ENCODE peak calls at places on chromosomes 11 and 22, in six cellular contexts. E is gastrocnemius medialis; F is body of pancreas; I is naive thymus-derived CD4-positive, alpha-beta T cell; Q is aorta; N is sciatic nerve. L is an unnamed sample.
A peak's percentile ranks its signal among the peaks of the same experiment; 100 is the strongest.

GRCh38 chr22:20945578-20945934 is 21.5 kb upstream of the AIFM3 start:
- ATAC-seq in E (no peak), F (no peak), I (no peak), Q (no peak), N (no peak), L (no peak)

GRCh38 chr22:31083377-31083768 is 2.3 kb downstream of the SMTN start:
- ATAC-seq in E (no peak), F (peak; percentile 31), I (no peak), Q (no peak), N (no peak), L (no peak)

GRCh38 chr11:82557274-82557673 is 176.4 kb downstream of the FAM181B start:
- ATAC-seq in E (no peak), F (no peak), I (peak; percentile 68), Q (no peak), N (no peak), L (no peak)

GRCh38 chr11:70853103-70853830 is 399.1 kb downstream of the SHANK2 start:
- ATAC-seq in E (no peak), F (no peak), I (no peak), Q (no peak), N (no peak), L (no peak)

GRCh38 chr11:13963949-13964770 is 1.6 kb downstream of the SPON1 start:
- ATAC-seq in E (no peak), F (peak; percentile 23), I (no peak), Q (peak; percentile 71), N (peak; percentile 52), L (no peak)

GRCh38 chr11:9901931-9902330 is 238.1 kb downstream of the SWAP70 start:
- ATAC-seq in E (no peak), F (no peak), I (no peak), Q (no peak), N (no peak), L (no peak)

GRCh38 chr22:46875089-46875488 is 112.6 kb downstream of the TBC1D22A start:
- ATAC-seq in E (no peak), F (no peak), I (no peak), Q (no peak), N (no peak), L (no peak)

GRCh38 chr11:95451261-95451660 is 220.3 kb upstream of the SESN3 start:
- ATAC-seq in E (no peak), F (no peak), I (no peak), Q (peak; percentile 66), N (peak; percentile 83), L (no peak)

GRCh38 chr11:43953521-43953920 is 11.1 kb downstream of the C11orf96 start:
- ATAC-seq in E (no peak), F (no peak), I (no peak), Q (no peak), N (no peak), L (peak; percentile 39)

GRCh38 chr22:25212337-25212736 is 7.1 kb upstream of the CRYBB2 start:
- ATAC-seq in E (no peak), F (no peak), I (no peak), Q (no peak), N (no peak), L (no peak)

GRCh38 chr11:396511-396947 is 2.5 kb downstream of the PKP3 start:
- ATAC-seq in E (no peak), F (no peak), I (peak; percentile 54), Q (peak; percentile 45), N (peak; percentile 55), L (peak; percentile 35)

GRCh38 chr11:93614111-93614784 is 47.2 kb upstream of the CEP295 start:
- ATAC-seq in E (no peak), F (no peak), I (peak; percentile 55), Q (no peak), N (no peak), L (peak; percentile 66)

GRCh38 chr11:45333023-45333422 is 46.9 kb upstream of the SYT13 start:
- ATAC-seq in E (peak; percentile 26), F (no peak), I (no peak), Q (peak; percentile 51), N (no peak), L (no peak)

GRCh38 chr11:1691027-1691877 is 5.7 kb upstream of the KRTAP5-6 start:
- ATAC-seq in E (no peak), F (no peak), I (no peak), Q (no peak), N (no peak), L (no peak)

GRCh38 chr11:68199295-68199987 is 13.7 kb downstream of the KMT5B start:
- ATAC-seq in E (no peak), F (no peak), I (no peak), Q (no peak), N (no peak), L (no peak)

GRCh38 chr22:31544481-31545480 is 48.4 kb downstream of the SFI1 start:
- ATAC-seq in E (no peak), F (no peak), I (no peak), Q (no peak), N (no peak), L (no peak)

GRCh38 chr11:10771457-10771856 is 20.4 kb downstream of the CTR9 start:
- ATAC-seq in E (peak; percentile 94), F (peak; percentile 47), I (no peak), Q (no peak), N (no peak), L (no peak)

GRCh38 chr22:33811686-33812085 is 108.6 kb downstream of the LARGE1 start:
- ATAC-seq in E (peak; percentile 38), F (peak; percentile 62), I (no peak), Q (peak; percentile 79), N (peak; percentile 90), L (no peak)

GRCh38 chr22:46172522-46172921 is 22.2 kb downstream of the PPARA start:
- ATAC-seq in E (peak; percentile 83), F (peak; percentile 72), I (no peak), Q (no peak), N (no peak), L (no peak)

GRCh38 chr11:116348226-116348625 is 424.6 kb downstream of the BUD13 start:
- ATAC-seq in E (no peak), F (no peak), I (peak; percentile 41), Q (no peak), N (peak; percentile 71), L (no peak)

GRCh38 chr22:34992672-34993071 is 73.3 kb upstream of the ISX start:
- ATAC-seq in E (no peak), F (no peak), I (no peak), Q (no peak), N (no peak), L (no peak)

L was measured in activated T-helper 17 cell treated with anti-CD3 and anti-CD28 coated beads, Interleukin-2, amount 50 U/mL, for 72 hours.